ENCODE peak calls at places on chromosomes 2 and 18, in four cellular contexts. One of them, this sample, is unnamed.

GRCh38 chr2:182068811-182069210 is 83.2 kb downstream of the PPP1R1C start:
- DNase-seq in GM12878: no peak
- DNase-seq in HepG2: no peak
- DNase-seq in K562: no peak
- DNase-seq in this sample: peak

GRCh38 chr2:55869637-55870325 is 53.8 kb downstream of the EFEMP1 start:
- DNase-seq in K562: no peak
- DNase-seq in GM12878: no peak
- DNase-seq in HepG2: no peak
- DNase-seq in this sample: no peak

GRCh38 chr2:12318427-12319057 is 398.2 kb upstream of the TRIB2 start:
- DNase-seq in GM12878: no peak
- DNase-seq in K562: no peak
- DNase-seq in HepG2: no peak
- DNase-seq in this sample: no peak

GRCh38 chr2:122980672-122981071 is 1044.4 kb upstream of the CNTNAP5 start:
- DNase-seq in K562: no peak
- DNase-seq in GM12878: no peak
- DNase-seq in HepG2: no peak
- DNase-seq in this sample: no peak

GRCh38 chr2:28709101-28709500 is 42.5 kb upstream of the PPP1CB start:
- DNase-seq in HepG2: peak
- DNase-seq in K562: no peak
- DNase-seq in GM12878: no peak
- DNase-seq in this sample: no peak

GRCh38 chr2:11344956-11345671 is 678 bp upstream of the ROCK2 start:
- DNase-seq in K562: no peak
- DNase-seq in GM12878: no peak
- DNase-seq in HepG2: peak
- DNase-seq in this sample: peak

GRCh38 chr2:240962371-240963064 is 35.9 kb upstream of the SNED1 start:
- DNase-seq in HepG2: peak
- DNase-seq in GM12878: no peak
- DNase-seq in K562: no peak
- DNase-seq in this sample: peak

GRCh38 chr2:160388464-160389263 is 104.9 kb downstream of the RBMS1 start:
- DNase-seq in K562: no peak
- DNase-seq in GM12878: no peak
- DNase-seq in HepG2: no peak
- DNase-seq in this sample: peak

GRCh38 chr18:50466634-50467033 is 91.8 kb downstream of the SKA1 start:
- DNase-seq in GM12878: no peak
- DNase-seq in HepG2: no peak
- DNase-seq in K562: no peak
- DNase-seq in this sample: no peak

GRCh38 chr2:240922982-240923537 is 16.9 kb downstream of the CROCC2 start:
- DNase-seq in K562: no peak
- DNase-seq in GM12878: no peak
- DNase-seq in HepG2: no peak
- DNase-seq in this sample: no peak

GRCh38 chr2:71932780-71933466 is 214.7 kb downstream of the CYP26B1 start:
- DNase-seq in K562: peak
- DNase-seq in GM12878: no peak
- DNase-seq in HepG2: no peak
- DNase-seq in this sample: no peak

GRCh38 chr2:101758001-101758400 is 60.5 kb downstream of the MAP4K4 start:
- DNase-seq in GM12878: no peak
- DNase-seq in HepG2: no peak
- DNase-seq in K562: no peak
- DNase-seq in this sample: no peak

GRCh38 chr2:207327513-207327912 is 161.8 kb upstream of the KLF7 start:
- DNase-seq in K562: no peak
- DNase-seq in GM12878: no peak
- DNase-seq in HepG2: no peak
- DNase-seq in this sample: no peak

GRCh38 chr18:62634991-62635630 is 80.2 kb upstream of the PHLPP1 start:
- DNase-seq in HepG2: peak
- DNase-seq in K562: no peak
- DNase-seq in GM12878: no peak
- DNase-seq in this sample: no peak

GRCh38 chr2:86336350-86337234 is 834 bp downstream of the REEP1 start:
- DNase-seq in K562: no peak
- DNase-seq in GM12878: no peak
- DNase-seq in HepG2: no peak
- DNase-seq in this sample: peak

GRCh38 chr2:7010376-7010775 is 93.2 kb downstream of the RNF144A start:
- DNase-seq in K562: no peak
- DNase-seq in HepG2: no peak
- DNase-seq in GM12878: no peak
- DNase-seq in this sample: no peak

GRCh38 chr2:47867205-47867604 is 39.1 kb downstream of the FBXO11 start:
- DNase-seq in GM12878: no peak
- DNase-seq in K562: no peak
- DNase-seq in HepG2: no peak
- DNase-seq in this sample: no peak

GRCh38 chr2:239381709-239382134 is 19.1 kb downstream of the HDAC4 start:
- DNase-seq in K562: no peak
- DNase-seq in GM12878: peak
- DNase-seq in HepG2: no peak
- DNase-seq in this sample: peak

GRCh38 chr2:132489150-132489549 is 72.5 kb downstream of the GPR39 start:
- DNase-seq in GM12878: no peak
- DNase-seq in HepG2: no peak
- DNase-seq in K562: no peak
- DNase-seq in this sample: peak

GRCh38 chr2:222203031-222203430 is 95.8 kb downstream of the PAX3 start:
- DNase-seq in K562: no peak
- DNase-seq in GM12878: no peak
- DNase-seq in HepG2: no peak
- DNase-seq in this sample: no peak

GRCh38 chr2:64796926-64797325 is 143.2 kb upstream of the SERTAD2 start:
- DNase-seq in GM12878: no peak
- DNase-seq in HepG2: no peak
- DNase-seq in K562: no peak
- DNase-seq in this sample: no peak

GRCh38 chr18:27695509-27695908 is 481.4 kb downstream of the CDH2 start:
- DNase-seq in K562: no peak
- DNase-seq in GM12878: no peak
- DNase-seq in HepG2: no peak
- DNase-seq in this sample: no peak

GRCh38 chr2:170771049-170771937 is 1.1 kb downstream of the ERICH2 start:
- DNase-seq in K562: no peak
- DNase-seq in HepG2: peak
- DNase-seq in GM12878: no peak
- DNase-seq in this sample: peak

GRCh38 chr18:69795785-69796184 is 151.9 kb downstream of the CD226 start:
- DNase-seq in HepG2: no peak
- DNase-seq in K562: no peak
- DNase-seq in GM12878: no peak
- DNase-seq in this sample: peak

GRCh38 chr2:20330202-20330601 is 20.4 kb downstream of the PUM2 start:
- DNase-seq in HepG2: no peak
- DNase-seq in K562: no peak
- DNase-seq in GM12878: no peak
- DNase-seq in this sample: no peak

GRCh38 chr18:54150226-54150625 is 74.2 kb downstream of the MBD2 start:
- DNase-seq in K562: no peak
- DNase-seq in GM12878: no peak
- DNase-seq in HepG2: no peak
- DNase-seq in this sample: peak

GRCh38 chr2:99819766-99820165 is 322.6 kb downstream of the AFF3 start:
- DNase-seq in HepG2: no peak
- DNase-seq in GM12878: no peak
- DNase-seq in K562: no peak
- DNase-seq in this sample: peak

GRCh38 chr2:137947714-137948336 is 16.4 kb upstream of the HNMT start:
- DNase-seq in K562: peak
- DNase-seq in HepG2: peak
- DNase-seq in GM12878: no peak
- DNase-seq in this sample: peak

GRCh38 chr2:20108655-20109396 is 57.4 kb upstream of the LAPTM4A start:
- DNase-seq in K562: no peak
- DNase-seq in HepG2: peak
- DNase-seq in GM12878: no peak
- DNase-seq in this sample: no peak

GRCh38 chr2:178256382-178257053 is 62.2 kb downstream of the OSBPL6 start:
- DNase-seq in GM12878: no peak
- DNase-seq in HepG2: no peak
- DNase-seq in K562: no peak
- DNase-seq in this sample: peak

GRCh38 chr2:65204461-65205230 is 23.0 kb upstream of the ACTR2 start:
- DNase-seq in K562: no peak
- DNase-seq in GM12878: no peak
- DNase-seq in HepG2: no peak
- DNase-seq in this sample: no peak

GRCh38 chr2:216410550-216410949 is 1.7 kb upstream of the SMARCAL1 start:
- DNase-seq in K562: no peak
- DNase-seq in GM12878: no peak
- DNase-seq in HepG2: no peak
- DNase-seq in this sample: no peak

GRCh38 chr2:216412022-216412999 is at the start of gene SMARCAL1:
- DNase-seq in HepG2: peak
- DNase-seq in K562: peak
- DNase-seq in GM12878: peak
- DNase-seq in this sample: peak

GRCh38 chr2:216405588-216405987 is 6.7 kb upstream of the SMARCAL1 start:
- DNase-seq in HepG2: no peak
- DNase-seq in GM12878: no peak
- DNase-seq in K562: no peak
- DNase-seq in this sample: no peak

GRCh38 chr2:216406861-216407260 is 5.4 kb upstream of the SMARCAL1 start:
- DNase-seq in K562: no peak
- DNase-seq in HepG2: no peak
- DNase-seq in GM12878: no peak
- DNase-seq in this sample: no peak

DNA sequence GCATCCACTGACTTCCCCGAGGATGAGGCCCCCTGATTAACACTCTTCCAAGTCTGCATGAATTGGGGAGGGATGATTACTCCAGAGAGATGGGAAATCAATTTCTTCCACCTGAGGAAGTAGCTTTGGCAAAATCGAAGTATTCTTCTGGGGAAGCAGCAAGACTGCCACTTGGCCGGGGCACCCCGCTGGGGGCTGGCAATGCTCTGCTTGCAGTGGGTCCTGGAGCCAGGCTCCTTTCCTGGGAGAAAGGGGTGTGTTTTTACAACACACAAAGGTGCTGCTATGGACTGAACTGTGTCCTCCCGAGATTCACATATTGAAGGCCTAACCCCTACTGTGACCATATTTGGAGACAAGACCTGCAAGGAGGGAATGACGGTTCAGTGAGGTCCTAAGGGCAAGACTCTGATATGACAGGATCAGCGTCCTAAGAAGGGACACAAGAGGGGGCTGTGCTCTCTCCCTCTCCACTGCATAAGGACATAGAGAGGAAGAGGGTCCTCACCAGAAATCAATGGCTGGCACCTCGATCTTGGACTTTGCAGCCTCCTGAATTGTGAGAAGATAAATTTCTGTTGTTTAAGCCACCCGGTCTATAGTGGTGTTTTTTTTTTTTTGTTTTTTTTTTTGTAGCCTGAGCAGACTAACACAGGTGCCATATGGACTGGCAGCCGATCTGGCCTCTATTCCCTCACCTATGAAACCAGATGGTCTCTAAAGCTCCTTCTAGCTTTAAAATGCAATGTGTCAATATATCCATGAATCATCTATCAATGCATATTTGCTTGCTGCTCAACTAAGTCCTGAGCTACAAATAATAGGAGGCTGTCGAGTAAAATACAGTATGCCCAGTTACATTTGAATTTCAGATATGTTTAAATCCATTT is 3.6 kb upstream of the SMARCAL1 start:
- DNase-seq in GM12878: no peak
- DNase-seq in K562: no peak
- DNase-seq in HepG2: peak
- DNase-seq in this sample: peak
- TF ChIP-seq JUNB in GM12878: no peak
- TF ChIP-seq JUNB in K562: no peak
- TF ChIP-seq JUNB in HepG2: no peak
- TF ChIP-seq JUNB in this sample: no peak

DNA sequence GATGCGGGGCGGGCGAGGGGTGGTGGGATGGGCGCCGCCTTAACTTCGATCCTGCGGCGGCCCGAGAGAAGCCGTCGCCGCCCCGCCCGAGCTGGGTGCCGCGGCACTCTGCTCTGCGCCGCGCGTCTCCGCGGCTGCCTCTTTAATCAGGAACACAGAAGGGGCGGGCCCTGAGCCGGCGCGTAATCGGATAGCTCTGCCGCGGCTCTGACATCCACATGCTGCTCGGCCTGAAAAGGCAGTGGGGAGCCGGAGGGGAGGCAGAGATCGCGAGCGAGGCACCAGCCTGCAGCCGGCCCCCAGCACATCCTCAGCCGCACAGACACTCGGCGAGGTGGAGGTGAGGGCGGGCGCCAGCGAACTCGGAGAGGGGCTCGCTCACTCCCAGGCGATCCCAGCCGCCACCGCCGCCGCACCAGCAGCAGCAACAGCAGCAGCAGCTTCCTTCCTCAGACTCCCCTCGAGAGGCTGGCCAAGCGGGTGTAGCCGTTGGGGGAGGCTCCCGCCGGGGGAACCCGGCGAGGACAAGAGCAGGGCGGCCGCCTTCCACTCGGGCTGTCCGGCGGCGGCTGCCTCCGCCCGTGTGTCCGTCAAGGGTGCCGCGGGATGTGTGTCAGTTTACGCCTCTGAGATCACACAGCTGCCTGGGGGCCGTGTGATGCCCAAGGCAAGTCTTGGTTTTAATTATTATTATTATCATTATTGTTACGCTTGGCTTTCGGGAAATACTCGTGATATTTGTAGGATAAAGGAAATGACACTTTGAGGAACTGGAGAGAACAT is at the start of gene NRP2:
- DNase-seq in HepG2: peak
- DNase-seq in K562: peak
- DNase-seq in GM12878: no peak
- DNase-seq in this sample: peak
- TF ChIP-seq EZH2 in HepG2: no peak
- TF ChIP-seq EZH2 in K562: no peak
- TF ChIP-seq EZH2 in GM12878: no peak
- TF ChIP-seq EZH2 in this sample: peak

GRCh38 chr18:6058941-6059340 is 163.6 kb upstream of the TMEM200C start:
- DNase-seq in GM12878: no peak
- DNase-seq in HepG2: peak
- DNase-seq in K562: no peak
- DNase-seq in this sample: peak
- TF ChIP-seq JUNB in GM12878: no peak
- TF ChIP-seq JUNB in HepG2: no peak
- TF ChIP-seq JUNB in K562: no peak
- TF ChIP-seq JUNB in this sample: no peak

DNA sequence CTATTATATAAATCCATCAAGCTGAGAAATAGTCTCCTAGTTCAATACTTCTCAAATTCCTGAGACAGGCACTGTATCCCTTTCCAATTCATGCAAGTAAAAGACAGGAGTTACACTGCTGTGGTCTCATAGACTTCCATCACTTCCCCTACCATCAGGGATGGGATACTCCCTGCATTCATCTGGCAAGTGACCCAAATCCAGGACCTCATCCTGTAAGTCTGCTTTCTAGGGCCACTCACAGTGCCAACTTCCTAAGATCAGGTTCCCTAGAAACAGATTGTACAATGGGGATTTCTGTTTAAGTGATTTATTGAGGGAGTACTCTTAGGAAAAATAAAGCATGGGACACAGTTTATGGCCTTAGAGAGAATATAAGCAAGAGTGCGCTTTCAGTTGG is 424.0 kb upstream of the CDH7 start:
- DNase-seq in K562: no peak
- DNase-seq in GM12878: no peak
- DNase-seq in HepG2: no peak
- DNase-seq in this sample: no peak
- TF ChIP-seq EZH2 in K562: no peak
- TF ChIP-seq EZH2 in GM12878: no peak
- TF ChIP-seq EZH2 in HepG2: no peak
- TF ChIP-seq EZH2 in this sample: no peak

This sample was measured in GM23338.